ENCODE peak calls at places on chromosomes 3 and 15, in five cellular contexts. One of them, this sample, is unnamed.
A peak's percentile ranks its signal among the peaks of the same experiment; 100 is the strongest.

GRCh38 chr3:58994746-58995330 is 55.0 kb downstream of the CFAP20DC start:
- DNase-seq in mesendoderm: peak; percentile 77
- DNase-seq in fibroblast of lung: peak; percentile 83
- DNase-seq in ovary: no peak
- DNase-seq in PC-3: peak; percentile 83
- DNase-seq in this sample: peak; percentile 76

GRCh38 chr3:13419356-13420050 is 619 bp downstream of the NUP210 start:
- DNase-seq in PC-3: peak; percentile 37
- DNase-seq in fibroblast of lung: no peak
- DNase-seq in mesendoderm: peak; percentile 37
- DNase-seq in ovary: no peak
- DNase-seq in this sample: peak; percentile 88

GRCh38 chr15:53974121-53974520 is 4.1 kb upstream of the UNC13C start:
- DNase-seq in mesendoderm: no peak
- DNase-seq in PC-3: no peak
- DNase-seq in ovary: no peak
- DNase-seq in fibroblast of lung: no peak
- DNase-seq in this sample: no peak

GRCh38 chr3:182309120-182309519 is 484.2 kb upstream of the ATP11B start:
- DNase-seq in mesendoderm: no peak
- DNase-seq in fibroblast of lung: no peak
- DNase-seq in PC-3: peak; percentile 32
- DNase-seq in ovary: no peak
- DNase-seq in this sample: peak; percentile 35

GRCh38 chr3:58531555-58531954 is 5.4 kb downstream of the ACOX2 start:
- DNase-seq in ovary: no peak
- DNase-seq in fibroblast of lung: no peak
- DNase-seq in mesendoderm: no peak
- DNase-seq in PC-3: no peak
- DNase-seq in this sample: no peak

GRCh38 chr3:42192334-42193200 is 73.4 kb downstream of the CCK start:
- DNase-seq in mesendoderm: no peak
- DNase-seq in fibroblast of lung: no peak
- DNase-seq in PC-3: no peak
- DNase-seq in ovary: no peak
- DNase-seq in this sample: no peak

GRCh38 chr15:35444557-35445204 is 101.3 kb downstream of the DPH6 start:
- DNase-seq in PC-3: peak; percentile 76
- DNase-seq in mesendoderm: peak; percentile 59
- DNase-seq in ovary: no peak
- DNase-seq in fibroblast of lung: peak; percentile 77
- DNase-seq in this sample: peak; percentile 18

GRCh38 chr3:142315083-142315482 is 89.7 kb upstream of the GK5 start:
- DNase-seq in PC-3: peak; percentile 69
- DNase-seq in mesendoderm: peak; percentile 21
- DNase-seq in ovary: no peak
- DNase-seq in fibroblast of lung: peak; percentile 61
- DNase-seq in this sample: no peak

GRCh38 chr3:141793476-141794260 is 30.5 kb downstream of the GRK7 start:
- DNase-seq in mesendoderm: peak; percentile 44
- DNase-seq in ovary: no peak
- DNase-seq in fibroblast of lung: no peak
- DNase-seq in PC-3: no peak
- DNase-seq in this sample: no peak

GRCh38 chr15:86425746-86426145 is 346.1 kb downstream of the AGBL1 start:
- DNase-seq in ovary: no peak
- DNase-seq in fibroblast of lung: no peak
- DNase-seq in mesendoderm: no peak
- DNase-seq in PC-3: no peak
- DNase-seq in this sample: no peak

GRCh38 chr3:129793356-129793755 is 100.2 kb downstream of the TMCC1 start:
- DNase-seq in mesendoderm: no peak
- DNase-seq in ovary: no peak
- DNase-seq in PC-3: peak; percentile 48
- DNase-seq in fibroblast of lung: no peak
- DNase-seq in this sample: no peak

GRCh38 chr3:20043398-20043797 is 3.2 kb downstream of the KAT2B start:
- DNase-seq in PC-3: no peak
- DNase-seq in ovary: peak; percentile 72
- DNase-seq in fibroblast of lung: peak; percentile 61
- DNase-seq in mesendoderm: no peak
- DNase-seq in this sample: no peak

GRCh38 chr15:91516866-91517265 is 336.6 kb upstream of the SLCO3A1 start:
- DNase-seq in ovary: no peak
- DNase-seq in mesendoderm: peak; percentile 67
- DNase-seq in PC-3: no peak
- DNase-seq in fibroblast of lung: no peak
- DNase-seq in this sample: no peak

GRCh38 chr3:42685363-42685881 is at the start of gene KLHL40:
- DNase-seq in ovary: no peak
- DNase-seq in mesendoderm: no peak
- DNase-seq in fibroblast of lung: no peak
- DNase-seq in PC-3: no peak
- DNase-seq in this sample: no peak

GRCh38 chr3:177236704-177237103 is 39.4 kb upstream of the TBL1XR1 start:
- DNase-seq in mesendoderm: no peak
- DNase-seq in ovary: no peak
- DNase-seq in fibroblast of lung: no peak
- DNase-seq in PC-3: peak; percentile 7
- DNase-seq in this sample: no peak

GRCh38 chr3:122313261-122313660 is 11.8 kb upstream of the CSTA start:
- DNase-seq in fibroblast of lung: peak; percentile 11
- DNase-seq in mesendoderm: no peak
- DNase-seq in PC-3: no peak
- DNase-seq in ovary: no peak
- DNase-seq in this sample: no peak

GRCh38 chr15:101201411-101202174 is 50.3 kb downstream of the CHSY1 start:
- DNase-seq in mesendoderm: peak; percentile 97
- DNase-seq in fibroblast of lung: peak; percentile 99
- DNase-seq in PC-3: peak; percentile 85
- DNase-seq in ovary: peak; percentile 93
- DNase-seq in this sample: peak; percentile 64

GRCh38 chr3:196096382-196096953 is 14.6 kb upstream of the TFRC start:
- DNase-seq in PC-3: no peak
- DNase-seq in ovary: no peak
- DNase-seq in fibroblast of lung: no peak
- DNase-seq in mesendoderm: no peak
- DNase-seq in this sample: no peak

GRCh38 chr3:71064976-71065763 is 518.4 kb downstream of the FOXP1 start:
- DNase-seq in fibroblast of lung: peak; percentile 55
- DNase-seq in PC-3: peak; percentile 48
- DNase-seq in mesendoderm: peak; percentile 76
- DNase-seq in ovary: peak; percentile 68
- DNase-seq in this sample: peak; percentile 21

GRCh38 chr3:128062033-128062745 is 10.0 kb downstream of the SEC61A1 start:
- DNase-seq in ovary: no peak
- DNase-seq in mesendoderm: no peak
- DNase-seq in fibroblast of lung: no peak
- DNase-seq in PC-3: no peak
- DNase-seq in this sample: no peak

GRCh38 chr3:53083949-53084309 is 38.1 kb upstream of the SFMBT1 start:
- DNase-seq in mesendoderm: no peak
- DNase-seq in PC-3: no peak
- DNase-seq in ovary: peak; percentile 12
- DNase-seq in fibroblast of lung: no peak
- DNase-seq in this sample: no peak

GRCh38 chr3:99669879-99670555 is 31.6 kb downstream of the COL8A1 start:
- DNase-seq in PC-3: peak; percentile 79
- DNase-seq in fibroblast of lung: peak; percentile 71
- DNase-seq in ovary: no peak
- DNase-seq in mesendoderm: no peak
- DNase-seq in this sample: no peak

This sample was measured in T47D.